ENCODE peak calls at places on chromosomes 4 and X, in five cellular contexts. D is pancreas, B is right lobe of liver, F is K562, I is heart left ventricle. A is an unnamed sample. For H3K36me3, the result is how much of the 10 kb centered on the place peaks cover.

GRCh38 chrX:133999013-133999705 is 13.8 kb upstream of the GPC3 start:
- ATAC-seq in D (no peak), B (peak), F (no peak), I (no peak), A (peak)

GRCh38 chrX:123990602-123991001 is 29.1 kb downstream of the STAG2 start:
- ATAC-seq in D (no peak), B (no peak), F (peak), I (no peak), A (no peak)

GRCh38 chr4:137345597-137345996 is 186.7 kb downstream of the PCDH18 start:
- ATAC-seq in D (no peak), B (no peak), F (no peak), I (no peak), A (peak)

GRCh38 chr4:124777007-124777406 is 64.5 kb upstream of the ANKRD50 start:
- ATAC-seq in D (no peak), B (no peak), F (no peak), I (no peak), A (no peak)

GRCh38 chr4:27811928-27812327 is 951.3 kb downstream of the STIM2 start:
- ATAC-seq in D (no peak), B (no peak), F (no peak), I (no peak), A (no peak)

GRCh38 chr4:139824882-139825522 is 159.4 kb downstream of the MGST2 start:
- ATAC-seq in D (no peak), B (no peak), F (no peak), I (no peak), A (no peak)

GRCh38 chrX:21930986-21931385 is 9.5 kb upstream of the SMS start:
- ATAC-seq in D (no peak), B (no peak), F (no peak), I (no peak), A (no peak)

GRCh38 chr4:166400270-166400894 is 527.3 kb downstream of the TLL1 start:
- ATAC-seq in D (no peak), B (no peak), F (no peak), I (no peak), A (no peak)

GRCh38 chrX:124343016-124343415 is 3.3 kb upstream of the SH2D1A start:
- ATAC-seq in D (no peak), B (no peak), F (no peak), I (no peak), A (no peak)

GRCh38 chr4:52823478-52824092 is 38.5 kb upstream of the RASL11B start:
- ATAC-seq in D (no peak), B (no peak), F (no peak), I (no peak), A (no peak)

GRCh38 chr4:25032126-25032525 is 1.4 kb upstream of the LGI2 start:
- ATAC-seq in D (no peak), B (no peak), F (no peak), I (peak), A (no peak)

GRCh38 chrX:29561417-29561816 is 653.9 kb upstream of the MAGEB2 start:
- ATAC-seq in D (no peak), B (peak), F (no peak), I (no peak), A (no peak)

GRCh38 chr4:41028392-41029076 is 185.8 kb downstream of the APBB2 start:
- ATAC-seq in D (peak), B (no peak), F (no peak), I (no peak), A (no peak)

GRCh38 chr4:41025824-41026223 is 188.5 kb downstream of the APBB2 start:
- ATAC-seq in D (no peak), B (no peak), F (no peak), I (no peak), A (no peak)

GRCh38 chr4:41024556-41025491 is 189.5 kb downstream of the APBB2 start:
- ATAC-seq in D (no peak), B (no peak), F (no peak), I (no peak), A (no peak)

GRCh38 chr4:41029098-41029497 is 185.2 kb downstream of the APBB2 start:
- ATAC-seq in D (peak), B (peak), F (no peak), I (no peak), A (no peak)

GRCh38 chr4:41026971-41027370 is 187.4 kb downstream of the APBB2 start:
- ATAC-seq in D (no peak), B (no peak), F (no peak), I (no peak), A (no peak)
- H3K36me3 ChIP-seq in D (under half), B (under half), F (under half), I (under half), A (under half)

DNA sequence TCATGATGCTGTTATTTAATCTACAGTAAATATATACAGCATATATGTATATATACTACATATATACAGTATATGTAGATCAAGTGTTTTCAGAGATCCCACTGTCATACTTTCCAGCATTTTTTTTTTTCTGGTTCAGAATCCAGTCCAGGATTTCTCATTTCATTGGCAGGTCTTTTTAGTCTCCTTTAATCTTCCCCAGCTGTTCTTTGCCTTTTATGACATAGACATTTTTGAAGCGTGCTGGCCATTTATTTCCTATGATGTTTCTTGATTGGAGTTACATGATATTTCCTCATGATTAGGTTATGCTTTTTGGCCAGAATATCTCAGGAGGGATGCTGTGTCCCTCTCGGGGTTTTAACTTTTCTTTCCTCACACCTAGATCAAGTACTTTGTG is 92.0 kb upstream of the TLR2 start:
- ATAC-seq in D (no peak), B (no peak), F (no peak), I (no peak), A (no peak)
- H3K36me3 ChIP-seq in D (half or more), B (half or more), F (half or more), I (under half), A (half or more)

GRCh38 chr4:893276-893994 is 38.7 kb downstream of the GAK start:
- ATAC-seq in D (no peak), B (no peak), F (no peak), I (no peak), A (no peak)
- H3K36me3 ChIP-seq in D (under half), B (under half), F (half or more), I (half or more), A (under half)

GRCh38 chr4:189185810-189186432 is 754.8 kb upstream of the FRG1 start:
- ATAC-seq in D (no peak), B (no peak), F (no peak), I (no peak), A (no peak)

GRCh38 chr4:189187531-189188052 is 753.1 kb upstream of the FRG1 start:
- ATAC-seq in D (no peak), B (no peak), F (no peak), I (no peak), A (no peak)
- H3K36me3 ChIP-seq in D (under half), B (under half), F (under half), I (under half), A (under half)

DNA sequence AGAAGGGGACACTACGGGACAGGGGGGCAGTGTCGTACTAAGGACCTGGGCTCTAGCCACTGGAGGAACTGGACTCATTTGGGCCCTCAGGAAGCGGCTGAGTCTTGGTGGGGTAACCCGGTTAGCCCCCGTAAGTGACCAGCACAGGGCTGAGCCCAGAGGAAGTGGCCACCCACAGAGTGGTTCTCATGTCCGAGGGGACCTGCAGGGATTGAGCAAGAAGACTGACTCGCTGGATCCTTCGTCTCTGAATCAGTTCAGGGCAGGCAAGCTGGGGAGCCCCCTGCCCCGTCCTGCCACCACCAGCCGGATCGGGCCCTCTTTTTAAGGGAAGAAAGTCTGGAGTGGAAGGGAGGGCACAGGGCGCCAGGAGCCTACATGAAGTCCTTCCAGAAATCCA is 719 bp upstream of the BGN start:
- ATAC-seq in D (peak), B (no peak), F (no peak), I (no peak), A (peak)
- H3K36me3 ChIP-seq in D (under half), B (under half), F (under half), I (under half), A (under half)

GRCh38 chr4:153622093-153622492 is 62.0 kb upstream of the TLR2 start:
- ATAC-seq in D (no peak), B (peak), F (no peak), I (no peak), A (peak)

GRCh38 chr4:153619811-153620210 is 64.3 kb upstream of the TLR2 start:
- ATAC-seq in D (no peak), B (no peak), F (no peak), I (no peak), A (no peak)

GRCh38 chr4:153622778-153623240 is 61.3 kb upstream of the TLR2 start:
- ATAC-seq in D (peak), B (peak), F (no peak), I (no peak), A (no peak)

GRCh38 chr4:153620352-153620751 is 63.7 kb upstream of the TLR2 start:
- ATAC-seq in D (no peak), B (no peak), F (no peak), I (no peak), A (no peak)

DNA sequence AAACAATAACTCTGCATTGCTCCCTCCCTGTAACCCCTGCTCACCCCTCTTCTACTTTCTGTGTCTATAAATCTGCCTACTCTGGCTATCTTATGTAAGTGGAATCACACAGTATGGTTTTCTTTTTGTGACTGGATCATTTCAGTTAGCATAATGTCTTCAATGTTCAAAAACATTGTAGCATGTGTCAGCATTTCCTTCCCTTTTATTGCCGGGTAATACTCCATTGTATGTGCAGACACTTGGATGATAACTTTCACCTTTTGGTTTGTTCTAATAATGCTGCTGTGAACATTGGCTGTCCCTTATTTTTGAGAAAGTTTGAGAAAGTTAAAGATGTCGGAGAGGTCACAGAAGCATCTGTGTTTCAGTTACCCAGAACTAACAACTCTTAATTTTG is 60.6 kb upstream of the TLR2 start:
- ATAC-seq in D (no peak), B (no peak), F (no peak), I (no peak), A (no peak)
- H3K36me3 ChIP-seq in D (half or more), B (half or more), F (half or more), I (half or more), A (under half)

GRCh38 chr4:525660-526059 is 26.6 kb downstream of the PIGG start:
- ATAC-seq in D (no peak), B (no peak), F (no peak), I (no peak), A (no peak)
- H3K36me3 ChIP-seq in D (under half), B (half or more), F (half or more), I (half or more), A (half or more)

GRCh38 chrX:47214435-47215077 is 3.9 kb upstream of the CDK16 start:
- ATAC-seq in D (no peak), B (no peak), F (no peak), I (no peak), A (no peak)
- H3K36me3 ChIP-seq in D (half or more), B (half or more), F (half or more), I (half or more), A (half or more)

GRCh38 chr4:185408432-185408831 is 11.8 kb downstream of the ANKRD37 start:
- ATAC-seq in D (no peak), B (no peak), F (no peak), I (no peak), A (no peak)
- H3K36me3 ChIP-seq in D (under half), B (under half), F (under half), I (half or more), A (half or more)

DNA sequence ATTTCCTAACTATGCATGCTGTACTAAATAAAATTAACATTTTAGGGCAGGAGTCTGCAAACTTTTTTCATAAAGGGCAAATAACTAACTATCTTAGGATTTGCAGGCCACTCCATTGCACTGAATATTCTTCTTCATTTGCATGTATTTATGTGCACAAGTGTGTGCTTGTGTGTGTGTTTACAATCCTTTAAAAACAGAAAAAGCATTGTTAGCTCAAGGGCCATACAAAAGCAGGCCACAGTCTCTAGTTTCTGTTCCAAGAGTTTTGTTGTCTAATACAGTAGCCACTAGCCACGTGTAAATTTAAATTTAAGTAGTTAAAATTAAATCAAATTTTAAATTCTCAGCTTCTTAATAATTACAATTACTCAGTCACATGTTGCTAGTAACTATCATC is 621.8 kb downstream of the TMA16 start:
- ATAC-seq in D (no peak), B (no peak), F (no peak), I (no peak), A (no peak)
- H3K36me3 ChIP-seq in D (under half), B (under half), F (under half), I (under half), A (under half)